ENCODE peak calls at places on chromosomes 2 and 18, in nine cellular contexts. J is stimulated activated CD4-positive, alpha-beta T cell treated with anti-CD3 and anti-CD28 coated beads, Interleukin-15, amount 100 ng/mL, for 48 hours; C is non-pigmented ciliary epithelial cell; U is HT1080; M is T-helper 2 cell; E is lower leg skin; Z is thyroid gland; L is substantia nigra; R is NB4. Q is an unnamed sample.

GRCh38 chr18:3663870-3664512 is 214.0 kb downstream of the TGIF1 start:
- DNase-seq in L (no peak), Z (no peak), R (no peak), M (no peak), E (no peak), J (no peak), U (no peak), C (no peak), Q (no peak)

GRCh38 chr2:195533771-195534642 is 123.0 kb upstream of the SLC39A10 start:
- DNase-seq in J (peak), L (no peak), M (peak), C (peak), U (peak), Z (peak), R (peak), E (peak), Q (no peak)

GRCh38 chr2:47339745-47340541 is 63.0 kb upstream of the MSH2 start:
- DNase-seq in J (peak), C (no peak), R (peak), L (no peak), M (no peak), Z (peak), E (peak), U (peak), Q (no peak)

GRCh38 chr2:133607679-133608078 is 39.4 kb upstream of the NCKAP5 start:
- DNase-seq in Z (no peak), U (peak), C (peak), R (no peak), L (no peak), M (no peak), E (no peak), J (no peak), Q (no peak)

GRCh38 chr18:40437517-40437916 is 1517.5 kb upstream of the PIK3C3 start:
- DNase-seq in C (no peak), Z (no peak), E (no peak), L (no peak), U (no peak), M (no peak), R (no peak), J (no peak), Q (no peak)

GRCh38 chr2:220665108-220665471 is 907.0 kb downstream of the EPHA4 start:
- DNase-seq in L (no peak), Z (no peak), U (no peak), E (no peak), M (no peak), C (no peak), R (no peak), J (no peak), Q (no peak)

GRCh38 chr2:133026536-133027177 is 356.7 kb upstream of the LYPD1 start:
- DNase-seq in U (peak), J (no peak), R (peak), L (no peak), M (no peak), C (no peak), E (no peak), Z (no peak), Q (no peak)

GRCh38 chr2:146982393-146982846 is 862.4 kb upstream of the ACVR2A start:
- DNase-seq in R (peak), L (no peak), E (peak), M (no peak), J (no peak), Z (peak), U (peak), C (peak), Q (no peak)

GRCh38 chr18:50776383-50776782 is 43.4 kb downstream of the MRO start:
- DNase-seq in L (no peak), C (no peak), Z (no peak), R (no peak), E (no peak), M (no peak), J (no peak), U (no peak), Q (no peak)

GRCh38 chr2:172288603-172289002 is 138.8 kb upstream of the ITGA6 start:
- DNase-seq in L (no peak), M (peak), R (no peak), E (no peak), Z (no peak), U (peak), J (peak), C (no peak), Q (no peak)

GRCh38 chr2:119212139-119212800 is 11.4 kb upstream of the STEAP3 start:
- DNase-seq in M (no peak), Z (no peak), L (no peak), E (no peak), C (no peak), J (no peak), U (no peak), R (no peak), Q (no peak)

GRCh38 chr2:169109502-169110409 is 40.4 kb downstream of the DHRS9 start:
- DNase-seq in E (peak), J (peak), Z (peak), U (peak), C (no peak), L (peak), R (peak), M (peak), Q (peak)

GRCh38 chr2:196046123-196046917 is 22.3 kb downstream of the DNAH7 start:
- DNase-seq in C (no peak), L (no peak), U (peak), Z (no peak), M (peak), J (no peak), R (no peak), E (no peak), Q (no peak)

GRCh38 chr2:53445376-53446072 is 322.1 kb upstream of the CHAC2 start:
- DNase-seq in R (no peak), C (no peak), J (peak), M (no peak), U (peak), L (no peak), Z (no peak), E (no peak), Q (no peak)

GRCh38 chr2:230899287-230899686 is 25.8 kb downstream of the GPR55 start:
- DNase-seq in Z (no peak), E (no peak), J (no peak), C (no peak), R (no peak), M (no peak), L (no peak), U (no peak), Q (no peak)

GRCh38 chr18:51137891-51138290 is 59.6 kb downstream of the MEX3C start:
- DNase-seq in U (no peak), M (no peak), R (no peak), Z (no peak), L (no peak), E (no peak), C (no peak), J (no peak), Q (no peak)

GRCh38 chr2:98380203-98380535 is 33.9 kb downstream of the CNGA3 start:
- DNase-seq in R (no peak), M (no peak), J (no peak), Z (no peak), C (no peak), U (no peak), L (no peak), E (no peak), Q (no peak)

GRCh38 chr2:237558918-237559645 is 7.3 kb upstream of the PRLH start:
- DNase-seq in U (peak), L (no peak), Z (peak), R (no peak), C (no peak), E (peak), J (no peak), M (no peak), Q (peak)